ENCODE peak calls at places on chromosomes 1 and 21, in five cellular contexts. X is upper lobe of right lung; J is CD4-positive, alpha-beta memory T cell; B is tibial artery; N is ascending aorta. I is an unnamed sample. For H3K27me3, the result is how much of the 10 kb centered on the place peaks cover.

GRCh38 chr1:31872658-31873636 is 57.1 kb upstream of the SPOCD1 start:
- DNase-seq in N (no peak), B (no peak), J (peak), X (no peak), I (no peak)

GRCh38 chr1:248802454-248802853 is 23.3 kb downstream of the SH3BP5L start:
- DNase-seq in B (no peak), N (no peak), J (no peak), X (no peak), I (no peak)

GRCh38 chr21:36350282-36350910 is 30.4 kb downstream of the MORC3 start:
- DNase-seq in N (no peak), J (no peak), B (no peak), X (no peak), I (no peak)

GRCh38 chr1:214018605-214019268 is 31.0 kb downstream of the PROX1 start:
- DNase-seq in J (no peak), X (no peak), N (no peak), B (no peak), I (no peak)

GRCh38 chr1:243841507-243841906 is 8.5 kb downstream of the AKT3 start:
- DNase-seq in N (no peak), B (no peak), J (no peak), X (no peak), I (no peak)

GRCh38 chr1:34865981-34866761 is 6.6 kb upstream of the SMIM12 start:
- DNase-seq in X (peak), B (peak), N (peak), J (peak), I (peak)

GRCh38 chr1:39196244-39197215 is 8.0 kb upstream of the MACF1 start:
- DNase-seq in J (peak), N (no peak), X (no peak), B (no peak), I (peak)

GRCh38 chr1:112141923-112142322 is 152.5 kb upstream of the KCND3 start:
- DNase-seq in X (no peak), N (no peak), B (no peak), J (no peak), I (no peak)

GRCh38 chr1:100187912-100188311 is 9.9 kb upstream of the LRRC39 start:
- DNase-seq in N (no peak), B (peak), J (no peak), X (no peak), I (no peak)

GRCh38 chr21:16055012-16055411 is 325.2 kb downstream of the USP25 start:
- DNase-seq in J (no peak), X (no peak), B (no peak), N (no peak), I (no peak)

GRCh38 chr1:56910441-56910985 is 55.3 kb downstream of the C8B start:
- DNase-seq in J (no peak), N (no peak), B (no peak), X (no peak), I (no peak)

GRCh38 chr1:93740601-93741031 is 59.0 kb upstream of the BCAR3 start:
- DNase-seq in N (no peak), J (no peak), X (no peak), B (no peak), I (no peak)
- H3K27ac ChIP-seq in N (no peak), J (no peak), X (no peak), B (no peak), I (no peak)

GRCh38 chr1:114145504-114146160 is 8.0 kb downstream of the SYT6 start:
- DNase-seq in X (no peak), B (no peak), J (no peak), N (no peak), I (no peak)
- H3K27me3 ChIP-seq in X (under half), B (under half), J (under half), N (under half), I (under half)

GRCh38 chr1:229238231-229238630 is 32.7 kb upstream of the RAB4A start:
- DNase-seq in B (no peak), J (no peak), N (no peak), X (no peak), I (no peak)

GRCh38 chr1:229243638-229244037 is 27.3 kb upstream of the RAB4A start:
- DNase-seq in J (no peak), X (no peak), B (no peak), N (no peak), I (no peak)

GRCh38 chr1:229238674-229239415 is 32.1 kb upstream of the RAB4A start:
- DNase-seq in N (no peak), X (no peak), B (no peak), J (no peak), I (no peak)

GRCh38 chr1:229241390-229241789 is 29.5 kb upstream of the RAB4A start:
- DNase-seq in J (no peak), B (no peak), X (no peak), N (no peak), I (no peak)

DNA sequence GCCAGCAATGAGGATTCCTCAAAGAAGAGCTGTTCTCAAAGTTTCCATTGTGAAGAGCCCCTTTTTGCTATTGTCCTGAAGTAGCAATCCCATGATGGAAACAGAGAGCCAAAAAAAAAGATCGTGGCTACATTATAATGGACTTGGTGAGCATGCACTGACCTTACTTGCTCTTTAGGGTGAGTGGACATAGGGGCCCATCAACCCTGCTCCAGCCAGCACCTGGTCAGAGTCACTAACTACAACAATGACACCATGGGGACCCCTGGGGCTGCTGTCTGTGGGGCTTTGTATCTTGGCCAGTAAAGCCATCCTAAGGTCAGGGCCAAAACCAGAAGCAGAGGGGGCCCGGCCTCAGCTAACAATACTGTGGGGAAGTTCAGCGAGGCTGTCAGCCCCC is 30.4 kb upstream of the RAB4A start:
- DNase-seq in J (no peak), N (no peak), X (no peak), B (no peak), I (no peak)
- H3K27ac ChIP-seq in J (no peak), N (no peak), X (no peak), B (no peak), I (no peak)

GRCh38 chr21:44520326-44521300 is 19.4 kb downstream of the KRTAP10-1 start:
- DNase-seq in N (no peak), B (peak), X (peak), J (no peak), I (no peak)
- H3K27me3 ChIP-seq in N (under half), B (under half), X (under half), J (under half), I (under half)

I was measured in CD4-positive, alpha-beta T cell.